ENCODE peak calls at places on chromosomes 7 and 10, in nine cellular contexts. One of them, this sample, is unnamed.

GRCh38 chr10:75187961-75188426 is 22.6 kb upstream of the VDAC2 start:
- DNase-seq in stimulated activated CD4-positive, alpha-beta T cell treated with anti-CD3 and anti-CD28 coated beads, Interleukin-4, amount 100 ng/mL, for 1 hour: peak
- DNase-seq in cardiac muscle cell: peak
- DNase-seq in NCI-H82: peak
- DNase-seq in activated naive CD4-positive, alpha-beta T cell treated with anti-CD3 and anti-CD28 coated beads, Interleukin-2, amount 10 ng/mL, durations not matched to agents 7 days and 5 days: peak
- DNase-seq in NCI-H446: no peak
- DNase-seq in GM23338: peak
- DNase-seq in NCI-H2171 treated with DMSO at 0.1 percent for 48 hours: peak
- DNase-seq in activated T-cell treated with anti-CD3 and anti-CD28 coated beads, Interleukin-2, amount 50 U/mL, for 72 hours: peak
- DNase-seq in this sample: peak

GRCh38 chr10:73159038-73159648 is 8.7 kb downstream of the ECD start:
- DNase-seq in stimulated activated CD4-positive, alpha-beta T cell treated with anti-CD3 and anti-CD28 coated beads, Interleukin-4, amount 100 ng/mL, for 1 hour: peak
- DNase-seq in cardiac muscle cell: peak
- DNase-seq in NCI-H82: peak
- DNase-seq in activated naive CD4-positive, alpha-beta T cell treated with anti-CD3 and anti-CD28 coated beads, Interleukin-2, amount 10 ng/mL, durations not matched to agents 7 days and 5 days: peak
- DNase-seq in NCI-H446: peak
- DNase-seq in GM23338: peak
- DNase-seq in NCI-H2171 treated with DMSO at 0.1 percent for 48 hours: peak
- DNase-seq in activated T-cell treated with anti-CD3 and anti-CD28 coated beads, Interleukin-2, amount 50 U/mL, for 72 hours: peak
- DNase-seq in this sample: peak

GRCh38 chr7:106723398-106723797 is 62.4 kb upstream of the CCDC71L start:
- DNase-seq in stimulated activated CD4-positive, alpha-beta T cell treated with anti-CD3 and anti-CD28 coated beads, Interleukin-4, amount 100 ng/mL, for 1 hour: no peak
- DNase-seq in cardiac muscle cell: no peak
- DNase-seq in NCI-H82: no peak
- DNase-seq in activated naive CD4-positive, alpha-beta T cell treated with anti-CD3 and anti-CD28 coated beads, Interleukin-2, amount 10 ng/mL, durations not matched to agents 7 days and 5 days: no peak
- DNase-seq in NCI-H446: no peak
- DNase-seq in GM23338: no peak
- DNase-seq in NCI-H2171 treated with DMSO at 0.1 percent for 48 hours: no peak
- DNase-seq in activated T-cell treated with anti-CD3 and anti-CD28 coated beads, Interleukin-2, amount 50 U/mL, for 72 hours: no peak
- DNase-seq in this sample: no peak

GRCh38 chr7:111560773-111561658 is 1.3 kb downstream of the IMMP2L start:
- DNase-seq in stimulated activated CD4-positive, alpha-beta T cell treated with anti-CD3 and anti-CD28 coated beads, Interleukin-4, amount 100 ng/mL, for 1 hour: no peak
- DNase-seq in cardiac muscle cell: peak
- DNase-seq in NCI-H82: peak
- DNase-seq in activated naive CD4-positive, alpha-beta T cell treated with anti-CD3 and anti-CD28 coated beads, Interleukin-2, amount 10 ng/mL, durations not matched to agents 7 days and 5 days: no peak
- DNase-seq in NCI-H446: no peak
- DNase-seq in GM23338: peak
- DNase-seq in NCI-H2171 treated with DMSO at 0.1 percent for 48 hours: no peak
- DNase-seq in activated T-cell treated with anti-CD3 and anti-CD28 coated beads, Interleukin-2, amount 50 U/mL, for 72 hours: no peak
- DNase-seq in this sample: peak

GRCh38 chr7:130560972-130561371 is 69.1 kb downstream of the MEST start:
- DNase-seq in stimulated activated CD4-positive, alpha-beta T cell treated with anti-CD3 and anti-CD28 coated beads, Interleukin-4, amount 100 ng/mL, for 1 hour: no peak
- DNase-seq in cardiac muscle cell: no peak
- DNase-seq in NCI-H82: peak
- DNase-seq in activated naive CD4-positive, alpha-beta T cell treated with anti-CD3 and anti-CD28 coated beads, Interleukin-2, amount 10 ng/mL, durations not matched to agents 7 days and 5 days: peak
- DNase-seq in NCI-H446: no peak
- DNase-seq in GM23338: peak
- DNase-seq in NCI-H2171 treated with DMSO at 0.1 percent for 48 hours: peak
- DNase-seq in activated T-cell treated with anti-CD3 and anti-CD28 coated beads, Interleukin-2, amount 50 U/mL, for 72 hours: peak
- DNase-seq in this sample: peak

GRCh38 chr10:69872326-69872725 is 70.6 kb downstream of the COL13A1 start:
- DNase-seq in stimulated activated CD4-positive, alpha-beta T cell treated with anti-CD3 and anti-CD28 coated beads, Interleukin-4, amount 100 ng/mL, for 1 hour: no peak
- DNase-seq in cardiac muscle cell: no peak
- DNase-seq in NCI-H82: no peak
- DNase-seq in activated naive CD4-positive, alpha-beta T cell treated with anti-CD3 and anti-CD28 coated beads, Interleukin-2, amount 10 ng/mL, durations not matched to agents 7 days and 5 days: no peak
- DNase-seq in NCI-H446: no peak
- DNase-seq in GM23338: no peak
- DNase-seq in NCI-H2171 treated with DMSO at 0.1 percent for 48 hours: no peak
- DNase-seq in activated T-cell treated with anti-CD3 and anti-CD28 coated beads, Interleukin-2, amount 50 U/mL, for 72 hours: no peak
- DNase-seq in this sample: peak

GRCh38 chr10:99694171-99694570 is 34.9 kb downstream of the ENTPD7 start:
- DNase-seq in stimulated activated CD4-positive, alpha-beta T cell treated with anti-CD3 and anti-CD28 coated beads, Interleukin-4, amount 100 ng/mL, for 1 hour: no peak
- DNase-seq in cardiac muscle cell: no peak
- DNase-seq in NCI-H82: no peak
- DNase-seq in activated naive CD4-positive, alpha-beta T cell treated with anti-CD3 and anti-CD28 coated beads, Interleukin-2, amount 10 ng/mL, durations not matched to agents 7 days and 5 days: no peak
- DNase-seq in NCI-H446: no peak
- DNase-seq in GM23338: no peak
- DNase-seq in NCI-H2171 treated with DMSO at 0.1 percent for 48 hours: no peak
- DNase-seq in activated T-cell treated with anti-CD3 and anti-CD28 coated beads, Interleukin-2, amount 50 U/mL, for 72 hours: no peak
- DNase-seq in this sample: no peak

GRCh38 chr10:84540022-84540616 is 211.7 kb downstream of the CCSER2 start:
- DNase-seq in stimulated activated CD4-positive, alpha-beta T cell treated with anti-CD3 and anti-CD28 coated beads, Interleukin-4, amount 100 ng/mL, for 1 hour: no peak
- DNase-seq in cardiac muscle cell: no peak
- DNase-seq in NCI-H82: no peak
- DNase-seq in activated naive CD4-positive, alpha-beta T cell treated with anti-CD3 and anti-CD28 coated beads, Interleukin-2, amount 10 ng/mL, durations not matched to agents 7 days and 5 days: no peak
- DNase-seq in NCI-H446: no peak
- DNase-seq in GM23338: no peak
- DNase-seq in NCI-H2171 treated with DMSO at 0.1 percent for 48 hours: no peak
- DNase-seq in activated T-cell treated with anti-CD3 and anti-CD28 coated beads, Interleukin-2, amount 50 U/mL, for 72 hours: no peak
- DNase-seq in this sample: peak

GRCh38 chr7:7207876-7208275 is 25.5 kb downstream of the C1GALT1 start:
- DNase-seq in stimulated activated CD4-positive, alpha-beta T cell treated with anti-CD3 and anti-CD28 coated beads, Interleukin-4, amount 100 ng/mL, for 1 hour: no peak
- DNase-seq in cardiac muscle cell: no peak
- DNase-seq in NCI-H82: no peak
- DNase-seq in activated naive CD4-positive, alpha-beta T cell treated with anti-CD3 and anti-CD28 coated beads, Interleukin-2, amount 10 ng/mL, durations not matched to agents 7 days and 5 days: no peak
- DNase-seq in NCI-H446: no peak
- DNase-seq in GM23338: no peak
- DNase-seq in NCI-H2171 treated with DMSO at 0.1 percent for 48 hours: no peak
- DNase-seq in activated T-cell treated with anti-CD3 and anti-CD28 coated beads, Interleukin-2, amount 50 U/mL, for 72 hours: no peak
- DNase-seq in this sample: no peak

GRCh38 chr10:29482591-29483421 is 152.0 kb downstream of the SVIL start:
- DNase-seq in stimulated activated CD4-positive, alpha-beta T cell treated with anti-CD3 and anti-CD28 coated beads, Interleukin-4, amount 100 ng/mL, for 1 hour: no peak
- DNase-seq in cardiac muscle cell: no peak
- DNase-seq in NCI-H82: peak
- DNase-seq in activated naive CD4-positive, alpha-beta T cell treated with anti-CD3 and anti-CD28 coated beads, Interleukin-2, amount 10 ng/mL, durations not matched to agents 7 days and 5 days: peak
- DNase-seq in NCI-H446: no peak
- DNase-seq in GM23338: peak
- DNase-seq in NCI-H2171 treated with DMSO at 0.1 percent for 48 hours: no peak
- DNase-seq in activated T-cell treated with anti-CD3 and anti-CD28 coated beads, Interleukin-2, amount 50 U/mL, for 72 hours: peak
- DNase-seq in this sample: peak

GRCh38 chr10:119859422-119860258 is 13.0 kb downstream of the MCMBP start:
- DNase-seq in stimulated activated CD4-positive, alpha-beta T cell treated with anti-CD3 and anti-CD28 coated beads, Interleukin-4, amount 100 ng/mL, for 1 hour: no peak
- DNase-seq in cardiac muscle cell: peak
- DNase-seq in NCI-H82: peak
- DNase-seq in activated naive CD4-positive, alpha-beta T cell treated with anti-CD3 and anti-CD28 coated beads, Interleukin-2, amount 10 ng/mL, durations not matched to agents 7 days and 5 days: no peak
- DNase-seq in NCI-H446: no peak
- DNase-seq in GM23338: peak
- DNase-seq in NCI-H2171 treated with DMSO at 0.1 percent for 48 hours: peak
- DNase-seq in activated T-cell treated with anti-CD3 and anti-CD28 coated beads, Interleukin-2, amount 50 U/mL, for 72 hours: no peak
- DNase-seq in this sample: peak

GRCh38 chr10:124255556-124255955 is 162.2 kb upstream of the CHST15 start:
- DNase-seq in stimulated activated CD4-positive, alpha-beta T cell treated with anti-CD3 and anti-CD28 coated beads, Interleukin-4, amount 100 ng/mL, for 1 hour: no peak
- DNase-seq in cardiac muscle cell: no peak
- DNase-seq in NCI-H82: no peak
- DNase-seq in activated naive CD4-positive, alpha-beta T cell treated with anti-CD3 and anti-CD28 coated beads, Interleukin-2, amount 10 ng/mL, durations not matched to agents 7 days and 5 days: no peak
- DNase-seq in NCI-H446: no peak
- DNase-seq in GM23338: no peak
- DNase-seq in NCI-H2171 treated with DMSO at 0.1 percent for 48 hours: no peak
- DNase-seq in activated T-cell treated with anti-CD3 and anti-CD28 coated beads, Interleukin-2, amount 50 U/mL, for 72 hours: no peak
- DNase-seq in this sample: no peak

GRCh38 chr10:90800232-90800796 is 57.5 kb downstream of the HTR7 start:
- DNase-seq in stimulated activated CD4-positive, alpha-beta T cell treated with anti-CD3 and anti-CD28 coated beads, Interleukin-4, amount 100 ng/mL, for 1 hour: no peak
- DNase-seq in cardiac muscle cell: no peak
- DNase-seq in NCI-H82: no peak
- DNase-seq in activated naive CD4-positive, alpha-beta T cell treated with anti-CD3 and anti-CD28 coated beads, Interleukin-2, amount 10 ng/mL, durations not matched to agents 7 days and 5 days: no peak
- DNase-seq in NCI-H446: no peak
- DNase-seq in GM23338: no peak
- DNase-seq in NCI-H2171 treated with DMSO at 0.1 percent for 48 hours: no peak
- DNase-seq in activated T-cell treated with anti-CD3 and anti-CD28 coated beads, Interleukin-2, amount 50 U/mL, for 72 hours: no peak
- DNase-seq in this sample: no peak

GRCh38 chr10:784759-785538 is 95.5 kb upstream of the DIP2C start:
- DNase-seq in stimulated activated CD4-positive, alpha-beta T cell treated with anti-CD3 and anti-CD28 coated beads, Interleukin-4, amount 100 ng/mL, for 1 hour: peak
- DNase-seq in cardiac muscle cell: peak
- DNase-seq in NCI-H82: peak
- DNase-seq in activated naive CD4-positive, alpha-beta T cell treated with anti-CD3 and anti-CD28 coated beads, Interleukin-2, amount 10 ng/mL, durations not matched to agents 7 days and 5 days: peak
- DNase-seq in NCI-H446: no peak
- DNase-seq in GM23338: peak
- DNase-seq in NCI-H2171 treated with DMSO at 0.1 percent for 48 hours: peak
- DNase-seq in activated T-cell treated with anti-CD3 and anti-CD28 coated beads, Interleukin-2, amount 50 U/mL, for 72 hours: peak
- DNase-seq in this sample: peak

GRCh38 chr7:55497521-55497920 is 74.8 kb downstream of the VOPP1 start:
- DNase-seq in stimulated activated CD4-positive, alpha-beta T cell treated with anti-CD3 and anti-CD28 coated beads, Interleukin-4, amount 100 ng/mL, for 1 hour: no peak
- DNase-seq in cardiac muscle cell: no peak
- DNase-seq in NCI-H82: no peak
- DNase-seq in activated naive CD4-positive, alpha-beta T cell treated with anti-CD3 and anti-CD28 coated beads, Interleukin-2, amount 10 ng/mL, durations not matched to agents 7 days and 5 days: no peak
- DNase-seq in NCI-H446: no peak
- DNase-seq in GM23338: no peak
- DNase-seq in NCI-H2171 treated with DMSO at 0.1 percent for 48 hours: no peak
- DNase-seq in activated T-cell treated with anti-CD3 and anti-CD28 coated beads, Interleukin-2, amount 50 U/mL, for 72 hours: no peak
- DNase-seq in this sample: no peak

This sample was measured in myocyte.